ENCODE peak calls at places on chromosomes 2 and 18, in eight cellular contexts. One of them, this sample, is unnamed.

GRCh38 chr2:42841344-42841743 is 49.0 kb upstream of the HAAO start:
- DNase-seq in hepatocyte: no peak
- DNase-seq in endothelial cell: no peak
- DNase-seq in NCI-H2029 treated with DMSO at 0.1 percent for 48 hours: no peak
- DNase-seq in activated T-cell treated with anti-CD3 and anti-CD28 coated beads for 1 hour: no peak
- DNase-seq in ecto neural progenitor cell: peak
- DNase-seq in activated naive CD4-positive, alpha-beta T cell treated with anti-CD3 and anti-CD28 coated beads for 36 hours: no peak
- DNase-seq in choroid plexus epithelial cell: no peak
- DNase-seq in this sample: no peak

GRCh38 chr2:100275200-100275589 is 47.1 kb downstream of the LONRF2 start:
- DNase-seq in ecto neural progenitor cell: no peak
- DNase-seq in endothelial cell: no peak
- DNase-seq in activated T-cell treated with anti-CD3 and anti-CD28 coated beads for 1 hour: no peak
- DNase-seq in choroid plexus epithelial cell: no peak
- DNase-seq in activated naive CD4-positive, alpha-beta T cell treated with anti-CD3 and anti-CD28 coated beads for 36 hours: no peak
- DNase-seq in hepatocyte: no peak
- DNase-seq in NCI-H2029 treated with DMSO at 0.1 percent for 48 hours: no peak
- DNase-seq in this sample: no peak

GRCh38 chr18:63043516-63043915 is 276.1 kb downstream of the BCL2 start:
- DNase-seq in endothelial cell: no peak
- DNase-seq in hepatocyte: no peak
- DNase-seq in ecto neural progenitor cell: no peak
- DNase-seq in activated naive CD4-positive, alpha-beta T cell treated with anti-CD3 and anti-CD28 coated beads for 36 hours: no peak
- DNase-seq in NCI-H2029 treated with DMSO at 0.1 percent for 48 hours: no peak
- DNase-seq in activated T-cell treated with anti-CD3 and anti-CD28 coated beads for 1 hour: no peak
- DNase-seq in choroid plexus epithelial cell: peak
- DNase-seq in this sample: no peak

GRCh38 chr18:13278231-13278630 is 59.7 kb downstream of the LDLRAD4 start:
- DNase-seq in ecto neural progenitor cell: no peak
- DNase-seq in activated T-cell treated with anti-CD3 and anti-CD28 coated beads for 1 hour: no peak
- DNase-seq in activated naive CD4-positive, alpha-beta T cell treated with anti-CD3 and anti-CD28 coated beads for 36 hours: no peak
- DNase-seq in choroid plexus epithelial cell: no peak
- DNase-seq in NCI-H2029 treated with DMSO at 0.1 percent for 48 hours: no peak
- DNase-seq in hepatocyte: no peak
- DNase-seq in endothelial cell: no peak
- DNase-seq in this sample: no peak

GRCh38 chr18:55100817-55101457 is 141.7 kb upstream of the CCDC68 start:
- DNase-seq in ecto neural progenitor cell: no peak
- DNase-seq in NCI-H2029 treated with DMSO at 0.1 percent for 48 hours: no peak
- DNase-seq in activated T-cell treated with anti-CD3 and anti-CD28 coated beads for 1 hour: no peak
- DNase-seq in hepatocyte: peak
- DNase-seq in choroid plexus epithelial cell: peak
- DNase-seq in activated naive CD4-positive, alpha-beta T cell treated with anti-CD3 and anti-CD28 coated beads for 36 hours: no peak
- DNase-seq in endothelial cell: no peak
- DNase-seq in this sample: no peak

GRCh38 chr2:203934006-203934632 is 2.4 kb upstream of the ICOS start:
- DNase-seq in activated T-cell treated with anti-CD3 and anti-CD28 coated beads for 1 hour: peak
- DNase-seq in endothelial cell: no peak
- DNase-seq in hepatocyte: no peak
- DNase-seq in NCI-H2029 treated with DMSO at 0.1 percent for 48 hours: no peak
- DNase-seq in ecto neural progenitor cell: no peak
- DNase-seq in choroid plexus epithelial cell: peak
- DNase-seq in activated naive CD4-positive, alpha-beta T cell treated with anti-CD3 and anti-CD28 coated beads for 36 hours: peak
- DNase-seq in this sample: peak

GRCh38 chr2:185676316-185676715 is 62.3 kb upstream of the FSIP2 start:
- DNase-seq in activated naive CD4-positive, alpha-beta T cell treated with anti-CD3 and anti-CD28 coated beads for 36 hours: no peak
- DNase-seq in NCI-H2029 treated with DMSO at 0.1 percent for 48 hours: no peak
- DNase-seq in endothelial cell: no peak
- DNase-seq in hepatocyte: no peak
- DNase-seq in activated T-cell treated with anti-CD3 and anti-CD28 coated beads for 1 hour: no peak
- DNase-seq in choroid plexus epithelial cell: no peak
- DNase-seq in ecto neural progenitor cell: no peak
- DNase-seq in this sample: no peak

GRCh38 chr2:134911386-134911785 is 7.2 kb upstream of the CCNT2 start:
- DNase-seq in hepatocyte: no peak
- DNase-seq in choroid plexus epithelial cell: no peak
- DNase-seq in endothelial cell: no peak
- DNase-seq in NCI-H2029 treated with DMSO at 0.1 percent for 48 hours: no peak
- DNase-seq in activated T-cell treated with anti-CD3 and anti-CD28 coated beads for 1 hour: no peak
- DNase-seq in ecto neural progenitor cell: no peak
- DNase-seq in activated naive CD4-positive, alpha-beta T cell treated with anti-CD3 and anti-CD28 coated beads for 36 hours: no peak
- DNase-seq in this sample: no peak

GRCh38 chr2:138777996-138778395 is 2.2 kb downstream of the NXPH2 start:
- DNase-seq in endothelial cell: peak
- DNase-seq in activated T-cell treated with anti-CD3 and anti-CD28 coated beads for 1 hour: no peak
- DNase-seq in choroid plexus epithelial cell: peak
- DNase-seq in activated naive CD4-positive, alpha-beta T cell treated with anti-CD3 and anti-CD28 coated beads for 36 hours: no peak
- DNase-seq in NCI-H2029 treated with DMSO at 0.1 percent for 48 hours: no peak
- DNase-seq in hepatocyte: peak
- DNase-seq in ecto neural progenitor cell: no peak
- DNase-seq in this sample: no peak

GRCh38 chr2:11434443-11434842 is 31.5 kb downstream of the E2F6 start:
- DNase-seq in endothelial cell: no peak
- DNase-seq in activated naive CD4-positive, alpha-beta T cell treated with anti-CD3 and anti-CD28 coated beads for 36 hours: no peak
- DNase-seq in NCI-H2029 treated with DMSO at 0.1 percent for 48 hours: no peak
- DNase-seq in choroid plexus epithelial cell: no peak
- DNase-seq in activated T-cell treated with anti-CD3 and anti-CD28 coated beads for 1 hour: no peak
- DNase-seq in hepatocyte: no peak
- DNase-seq in ecto neural progenitor cell: no peak
- DNase-seq in this sample: no peak

GRCh38 chr2:235952714-235953113 is 215.5 kb downstream of the GBX2 start:
- DNase-seq in NCI-H2029 treated with DMSO at 0.1 percent for 48 hours: no peak
- DNase-seq in ecto neural progenitor cell: no peak
- DNase-seq in choroid plexus epithelial cell: no peak
- DNase-seq in activated naive CD4-positive, alpha-beta T cell treated with anti-CD3 and anti-CD28 coated beads for 36 hours: no peak
- DNase-seq in endothelial cell: no peak
- DNase-seq in hepatocyte: no peak
- DNase-seq in activated T-cell treated with anti-CD3 and anti-CD28 coated beads for 1 hour: no peak
- DNase-seq in this sample: no peak

GRCh38 chr2:202944403-202944802 is 32.3 kb downstream of the CARF start:
- DNase-seq in hepatocyte: no peak
- DNase-seq in choroid plexus epithelial cell: peak
- DNase-seq in ecto neural progenitor cell: no peak
- DNase-seq in activated T-cell treated with anti-CD3 and anti-CD28 coated beads for 1 hour: no peak
- DNase-seq in NCI-H2029 treated with DMSO at 0.1 percent for 48 hours: no peak
- DNase-seq in activated naive CD4-positive, alpha-beta T cell treated with anti-CD3 and anti-CD28 coated beads for 36 hours: no peak
- DNase-seq in endothelial cell: no peak
- DNase-seq in this sample: no peak

GRCh38 chr2:152740743-152741328 is 22.4 kb downstream of the ARL6IP6 start:
- DNase-seq in activated T-cell treated with anti-CD3 and anti-CD28 coated beads for 1 hour: no peak
- DNase-seq in endothelial cell: no peak
- DNase-seq in choroid plexus epithelial cell: peak
- DNase-seq in ecto neural progenitor cell: no peak
- DNase-seq in NCI-H2029 treated with DMSO at 0.1 percent for 48 hours: peak
- DNase-seq in activated naive CD4-positive, alpha-beta T cell treated with anti-CD3 and anti-CD28 coated beads for 36 hours: no peak
- DNase-seq in hepatocyte: peak
- DNase-seq in this sample: peak

GRCh38 chr2:146632707-146633106 is 1212.1 kb upstream of the ACVR2A start:
- DNase-seq in activated naive CD4-positive, alpha-beta T cell treated with anti-CD3 and anti-CD28 coated beads for 36 hours: no peak
- DNase-seq in NCI-H2029 treated with DMSO at 0.1 percent for 48 hours: no peak
- DNase-seq in endothelial cell: no peak
- DNase-seq in hepatocyte: no peak
- DNase-seq in ecto neural progenitor cell: no peak
- DNase-seq in choroid plexus epithelial cell: no peak
- DNase-seq in activated T-cell treated with anti-CD3 and anti-CD28 coated beads for 1 hour: no peak
- DNase-seq in this sample: no peak

GRCh38 chr2:219775506-219775905 is 148.1 kb downstream of the SLC4A3 start:
- DNase-seq in hepatocyte: no peak
- DNase-seq in endothelial cell: no peak
- DNase-seq in ecto neural progenitor cell: no peak
- DNase-seq in choroid plexus epithelial cell: no peak
- DNase-seq in activated T-cell treated with anti-CD3 and anti-CD28 coated beads for 1 hour: no peak
- DNase-seq in NCI-H2029 treated with DMSO at 0.1 percent for 48 hours: no peak
- DNase-seq in activated naive CD4-positive, alpha-beta T cell treated with anti-CD3 and anti-CD28 coated beads for 36 hours: no peak
- DNase-seq in this sample: no peak

GRCh38 chr2:187986392-187987105 is 305.1 kb upstream of the GULP1 start:
- DNase-seq in endothelial cell: no peak
- DNase-seq in activated T-cell treated with anti-CD3 and anti-CD28 coated beads for 1 hour: no peak
- DNase-seq in activated naive CD4-positive, alpha-beta T cell treated with anti-CD3 and anti-CD28 coated beads for 36 hours: no peak
- DNase-seq in NCI-H2029 treated with DMSO at 0.1 percent for 48 hours: no peak
- DNase-seq in ecto neural progenitor cell: no peak
- DNase-seq in hepatocyte: no peak
- DNase-seq in choroid plexus epithelial cell: peak
- DNase-seq in this sample: no peak

GRCh38 chr2:171923206-171923605 is 945 bp downstream of the HAT1 start:
- DNase-seq in activated T-cell treated with anti-CD3 and anti-CD28 coated beads for 1 hour: no peak
- DNase-seq in choroid plexus epithelial cell: peak
- DNase-seq in NCI-H2029 treated with DMSO at 0.1 percent for 48 hours: peak
- DNase-seq in ecto neural progenitor cell: no peak
- DNase-seq in activated naive CD4-positive, alpha-beta T cell treated with anti-CD3 and anti-CD28 coated beads for 36 hours: no peak
- DNase-seq in endothelial cell: no peak
- DNase-seq in hepatocyte: peak
- DNase-seq in this sample: no peak

GRCh38 chr2:189517847-189518535 is 62.6 kb downstream of the SLC40A1 start:
- DNase-seq in ecto neural progenitor cell: no peak
- DNase-seq in hepatocyte: no peak
- DNase-seq in NCI-H2029 treated with DMSO at 0.1 percent for 48 hours: no peak
- DNase-seq in activated naive CD4-positive, alpha-beta T cell treated with anti-CD3 and anti-CD28 coated beads for 36 hours: no peak
- DNase-seq in activated T-cell treated with anti-CD3 and anti-CD28 coated beads for 1 hour: no peak
- DNase-seq in choroid plexus epithelial cell: peak
- DNase-seq in endothelial cell: no peak
- DNase-seq in this sample: no peak

GRCh38 chr18:36828157-36828629 is 609 bp downstream of the TPGS2 start:
- DNase-seq in choroid plexus epithelial cell: peak
- DNase-seq in endothelial cell: no peak
- DNase-seq in NCI-H2029 treated with DMSO at 0.1 percent for 48 hours: no peak
- DNase-seq in hepatocyte: peak
- DNase-seq in activated naive CD4-positive, alpha-beta T cell treated with anti-CD3 and anti-CD28 coated beads for 36 hours: peak
- DNase-seq in ecto neural progenitor cell: peak
- DNase-seq in activated T-cell treated with anti-CD3 and anti-CD28 coated beads for 1 hour: no peak
- DNase-seq in this sample: no peak

GRCh38 chr2:192230864-192231453 is 36.2 kb upstream of the TMEFF2 start:
- DNase-seq in choroid plexus epithelial cell: peak
- DNase-seq in hepatocyte: no peak
- DNase-seq in NCI-H2029 treated with DMSO at 0.1 percent for 48 hours: no peak
- DNase-seq in ecto neural progenitor cell: no peak
- DNase-seq in endothelial cell: no peak
- DNase-seq in activated T-cell treated with anti-CD3 and anti-CD28 coated beads for 1 hour: no peak
- DNase-seq in activated naive CD4-positive, alpha-beta T cell treated with anti-CD3 and anti-CD28 coated beads for 36 hours: no peak
- DNase-seq in this sample: no peak

GRCh38 chr2:133596701-133597393 is 28.6 kb upstream of the NCKAP5 start:
- DNase-seq in endothelial cell: no peak
- DNase-seq in ecto neural progenitor cell: no peak
- DNase-seq in hepatocyte: no peak
- DNase-seq in activated T-cell treated with anti-CD3 and anti-CD28 coated beads for 1 hour: no peak
- DNase-seq in activated naive CD4-positive, alpha-beta T cell treated with anti-CD3 and anti-CD28 coated beads for 36 hours: no peak
- DNase-seq in NCI-H2029 treated with DMSO at 0.1 percent for 48 hours: no peak
- DNase-seq in choroid plexus epithelial cell: peak
- DNase-seq in this sample: no peak

GRCh38 chr2:234102112-234102511 is 51.6 kb downstream of the SPP2 start:
- DNase-seq in ecto neural progenitor cell: no peak
- DNase-seq in choroid plexus epithelial cell: no peak
- DNase-seq in hepatocyte: peak
- DNase-seq in endothelial cell: no peak
- DNase-seq in activated naive CD4-positive, alpha-beta T cell treated with anti-CD3 and anti-CD28 coated beads for 36 hours: peak
- DNase-seq in activated T-cell treated with anti-CD3 and anti-CD28 coated beads for 1 hour: no peak
- DNase-seq in NCI-H2029 treated with DMSO at 0.1 percent for 48 hours: peak
- DNase-seq in this sample: peak

GRCh38 chr2:150490466-150490865 is 3.0 kb upstream of the RND3 start:
- DNase-seq in activated naive CD4-positive, alpha-beta T cell treated with anti-CD3 and anti-CD28 coated beads for 36 hours: no peak
- DNase-seq in hepatocyte: no peak
- DNase-seq in NCI-H2029 treated with DMSO at 0.1 percent for 48 hours: no peak
- DNase-seq in ecto neural progenitor cell: no peak
- DNase-seq in endothelial cell: no peak
- DNase-seq in choroid plexus epithelial cell: no peak
- DNase-seq in activated T-cell treated with anti-CD3 and anti-CD28 coated beads for 1 hour: no peak
- DNase-seq in this sample: no peak

GRCh38 chr18:56869189-56869777 is 218.1 kb downstream of the WDR7 start:
- DNase-seq in activated naive CD4-positive, alpha-beta T cell treated with anti-CD3 and anti-CD28 coated beads for 36 hours: peak
- DNase-seq in ecto neural progenitor cell: no peak
- DNase-seq in hepatocyte: peak
- DNase-seq in activated T-cell treated with anti-CD3 and anti-CD28 coated beads for 1 hour: no peak
- DNase-seq in endothelial cell: peak
- DNase-seq in NCI-H2029 treated with DMSO at 0.1 percent for 48 hours: peak
- DNase-seq in choroid plexus epithelial cell: peak
- DNase-seq in this sample: no peak

GRCh38 chr2:80238692-80239469 is 65.7 kb downstream of the LRRTM1 start:
- DNase-seq in activated naive CD4-positive, alpha-beta T cell treated with anti-CD3 and anti-CD28 coated beads for 36 hours: peak
- DNase-seq in hepatocyte: peak
- DNase-seq in endothelial cell: peak
- DNase-seq in choroid plexus epithelial cell: peak
- DNase-seq in activated T-cell treated with anti-CD3 and anti-CD28 coated beads for 1 hour: no peak
- DNase-seq in ecto neural progenitor cell: no peak
- DNase-seq in NCI-H2029 treated with DMSO at 0.1 percent for 48 hours: no peak
- DNase-seq in this sample: no peak

GRCh38 chr2:218271865-218272530 is 1.7 kb downstream of the PNKD start:
- DNase-seq in ecto neural progenitor cell: no peak
- DNase-seq in activated naive CD4-positive, alpha-beta T cell treated with anti-CD3 and anti-CD28 coated beads for 36 hours: no peak
- DNase-seq in hepatocyte: no peak
- DNase-seq in activated T-cell treated with anti-CD3 and anti-CD28 coated beads for 1 hour: no peak
- DNase-seq in endothelial cell: no peak
- DNase-seq in NCI-H2029 treated with DMSO at 0.1 percent for 48 hours: no peak
- DNase-seq in choroid plexus epithelial cell: no peak
- DNase-seq in this sample: no peak

GRCh38 chr2:177161741-177162440 is 50.7 kb upstream of the HNRNPA3 start:
- DNase-seq in activated T-cell treated with anti-CD3 and anti-CD28 coated beads for 1 hour: no peak
- DNase-seq in activated naive CD4-positive, alpha-beta T cell treated with anti-CD3 and anti-CD28 coated beads for 36 hours: peak
- DNase-seq in endothelial cell: no peak
- DNase-seq in ecto neural progenitor cell: no peak
- DNase-seq in choroid plexus epithelial cell: peak
- DNase-seq in hepatocyte: peak
- DNase-seq in NCI-H2029 treated with DMSO at 0.1 percent for 48 hours: no peak
- DNase-seq in this sample: peak

GRCh38 chr2:128808462-128809255 is 490.0 kb upstream of the HS6ST1 start:
- DNase-seq in activated naive CD4-positive, alpha-beta T cell treated with anti-CD3 and anti-CD28 coated beads for 36 hours: no peak
- DNase-seq in choroid plexus epithelial cell: peak
- DNase-seq in endothelial cell: no peak
- DNase-seq in activated T-cell treated with anti-CD3 and anti-CD28 coated beads for 1 hour: no peak
- DNase-seq in NCI-H2029 treated with DMSO at 0.1 percent for 48 hours: no peak
- DNase-seq in ecto neural progenitor cell: peak
- DNase-seq in hepatocyte: peak
- DNase-seq in this sample: no peak

GRCh38 chr2:38037325-38037724 is 38.6 kb downstream of the CYP1B1 start:
- DNase-seq in endothelial cell: no peak
- DNase-seq in activated T-cell treated with anti-CD3 and anti-CD28 coated beads for 1 hour: no peak
- DNase-seq in choroid plexus epithelial cell: no peak
- DNase-seq in ecto neural progenitor cell: no peak
- DNase-seq in NCI-H2029 treated with DMSO at 0.1 percent for 48 hours: no peak
- DNase-seq in hepatocyte: no peak
- DNase-seq in activated naive CD4-positive, alpha-beta T cell treated with anti-CD3 and anti-CD28 coated beads for 36 hours: no peak
- DNase-seq in this sample: no peak

GRCh38 chr2:98704499-98705332 is 26.2 kb downstream of the MGAT4A start:
- DNase-seq in ecto neural progenitor cell: no peak
- DNase-seq in NCI-H2029 treated with DMSO at 0.1 percent for 48 hours: peak
- DNase-seq in hepatocyte: peak
- DNase-seq in activated naive CD4-positive, alpha-beta T cell treated with anti-CD3 and anti-CD28 coated beads for 36 hours: no peak
- DNase-seq in choroid plexus epithelial cell: no peak
- DNase-seq in activated T-cell treated with anti-CD3 and anti-CD28 coated beads for 1 hour: no peak
- DNase-seq in endothelial cell: no peak
- DNase-seq in this sample: no peak

GRCh38 chr18:12742453-12742852 is 39.6 kb downstream of the PSMG2 start:
- DNase-seq in activated T-cell treated with anti-CD3 and anti-CD28 coated beads for 1 hour: no peak
- DNase-seq in choroid plexus epithelial cell: peak
- DNase-seq in hepatocyte: no peak
- DNase-seq in NCI-H2029 treated with DMSO at 0.1 percent for 48 hours: no peak
- DNase-seq in endothelial cell: no peak
- DNase-seq in activated naive CD4-positive, alpha-beta T cell treated with anti-CD3 and anti-CD28 coated beads for 36 hours: no peak
- DNase-seq in ecto neural progenitor cell: no peak
- DNase-seq in this sample: no peak

GRCh38 chr2:47488870-47489584 is 86.1 kb downstream of the MSH2 start:
- DNase-seq in choroid plexus epithelial cell: peak
- DNase-seq in endothelial cell: no peak
- DNase-seq in NCI-H2029 treated with DMSO at 0.1 percent for 48 hours: no peak
- DNase-seq in ecto neural progenitor cell: no peak
- DNase-seq in hepatocyte: no peak
- DNase-seq in activated T-cell treated with anti-CD3 and anti-CD28 coated beads for 1 hour: no peak
- DNase-seq in activated naive CD4-positive, alpha-beta T cell treated with anti-CD3 and anti-CD28 coated beads for 36 hours: no peak
- DNase-seq in this sample: no peak

GRCh38 chr2:121722479-121722878 is 14.2 kb downstream of the NIFK start:
- DNase-seq in ecto neural progenitor cell: no peak
- DNase-seq in hepatocyte: no peak
- DNase-seq in NCI-H2029 treated with DMSO at 0.1 percent for 48 hours: no peak
- DNase-seq in endothelial cell: no peak
- DNase-seq in choroid plexus epithelial cell: peak
- DNase-seq in activated T-cell treated with anti-CD3 and anti-CD28 coated beads for 1 hour: no peak
- DNase-seq in activated naive CD4-positive, alpha-beta T cell treated with anti-CD3 and anti-CD28 coated beads for 36 hours: peak
- DNase-seq in this sample: no peak

GRCh38 chr2:223562078-223562477 is 40.1 kb downstream of the SCG2 start:
- DNase-seq in endothelial cell: no peak
- DNase-seq in NCI-H2029 treated with DMSO at 0.1 percent for 48 hours: no peak
- DNase-seq in choroid plexus epithelial cell: no peak
- DNase-seq in activated naive CD4-positive, alpha-beta T cell treated with anti-CD3 and anti-CD28 coated beads for 36 hours: no peak
- DNase-seq in ecto neural progenitor cell: no peak
- DNase-seq in hepatocyte: no peak
- DNase-seq in activated T-cell treated with anti-CD3 and anti-CD28 coated beads for 1 hour: no peak
- DNase-seq in this sample: no peak

This sample was measured in CD4-positive, alpha-beta memory T cell.